ENCODE peak calls at places on chromosomes 1 and 21, in four cellular contexts. One of them, this sample, is unnamed.
A peak's percentile ranks its signal among the peaks of the same experiment; 100 is the strongest.

GRCh38 chr1:155051777-155052398 is 772 bp downstream of the ADAM15 start:
- DNase-seq in HS-27A: no peak
- DNase-seq in T-helper 2 cell: peak; percentile 72
- DNase-seq in HEK293T: peak; percentile 41
- DNase-seq in this sample: no peak

GRCh38 chr1:98651116-98651625 is 10.3 kb upstream of the SNX7 start:
- DNase-seq in HS-27A: no peak
- DNase-seq in T-helper 2 cell: no peak
- DNase-seq in HEK293T: no peak
- DNase-seq in this sample: peak; percentile 59

GRCh38 chr1:34929497-34929852 is at the start of gene DLGAP3:
- DNase-seq in HS-27A: no peak
- DNase-seq in T-helper 2 cell: peak; percentile 6
- DNase-seq in HEK293T: peak; percentile 55
- DNase-seq in this sample: peak; percentile 81

GRCh38 chr1:10905841-10906655 is 106.4 kb upstream of the TARDBP start:
- DNase-seq in HS-27A: no peak
- DNase-seq in T-helper 2 cell: no peak
- DNase-seq in HEK293T: no peak
- DNase-seq in this sample: no peak

GRCh38 chr1:206518206-206518605 is 10.9 kb downstream of the RASSF5 start:
- DNase-seq in HS-27A: no peak
- DNase-seq in T-helper 2 cell: no peak
- DNase-seq in HEK293T: no peak
- DNase-seq in this sample: peak; percentile 48

GRCh38 chr21:16913010-16913409 is 599.8 kb upstream of the CXADR start:
- DNase-seq in HS-27A: no peak
- DNase-seq in T-helper 2 cell: no peak
- DNase-seq in HEK293T: no peak
- DNase-seq in this sample: peak; percentile 16

GRCh38 chr1:192513196-192513595 is 62.4 kb upstream of the RGS1 start:
- DNase-seq in HS-27A: no peak
- DNase-seq in T-helper 2 cell: no peak
- DNase-seq in HEK293T: no peak
- DNase-seq in this sample: no peak

GRCh38 chr1:101284021-101284420 is 47.2 kb downstream of the S1PR1 start:
- DNase-seq in HS-27A: no peak
- DNase-seq in T-helper 2 cell: peak; percentile 68
- DNase-seq in HEK293T: no peak
- DNase-seq in this sample: no peak

GRCh38 chr1:173333581-173333980 is 126.5 kb upstream of the TNFSF4 start:
- DNase-seq in HS-27A: no peak
- DNase-seq in T-helper 2 cell: peak; percentile 44
- DNase-seq in HEK293T: no peak
- DNase-seq in this sample: no peak

GRCh38 chr1:25099343-25099951 is 132.9 kb downstream of the SYF2 start:
- DNase-seq in HS-27A: no peak
- DNase-seq in T-helper 2 cell: peak; percentile 53
- DNase-seq in HEK293T: no peak
- DNase-seq in this sample: peak; percentile 65

GRCh38 chr1:164591858-164592257 is 32.9 kb downstream of the PBX1 start:
- DNase-seq in HS-27A: no peak
- DNase-seq in T-helper 2 cell: no peak
- DNase-seq in HEK293T: no peak
- DNase-seq in this sample: no peak

GRCh38 chr1:160567858-160568682 is 11.2 kb downstream of the CD84 start:
- DNase-seq in HS-27A: no peak
- DNase-seq in T-helper 2 cell: peak; percentile 97
- DNase-seq in HEK293T: no peak
- DNase-seq in this sample: no peak

GRCh38 chr1:197915217-197915616 is 2.0 kb upstream of the LHX9 start:
- DNase-seq in HS-27A: no peak
- DNase-seq in T-helper 2 cell: no peak
- DNase-seq in HEK293T: no peak
- DNase-seq in this sample: peak; percentile 38

GRCh38 chr1:180229483-180230415 is at the start of gene LHX4:
- DNase-seq in HS-27A: no peak
- DNase-seq in T-helper 2 cell: peak; percentile 45
- DNase-seq in HEK293T: peak; percentile 91
- DNase-seq in this sample: peak; percentile 56

GRCh38 chr1:206579747-206580437 is 32.4 kb downstream of the EIF2D start:
- DNase-seq in HS-27A: no peak
- DNase-seq in T-helper 2 cell: peak; percentile 97
- DNase-seq in HEK293T: no peak
- DNase-seq in this sample: no peak

GRCh38 chr1:221756830-221757551 is 15.1 kb upstream of the DUSP10 start:
- DNase-seq in HS-27A: no peak
- DNase-seq in T-helper 2 cell: no peak
- DNase-seq in HEK293T: no peak
- DNase-seq in this sample: no peak

GRCh38 chr21:32994305-32994704 is 31.4 kb upstream of the OLIG2 start:
- DNase-seq in HS-27A: no peak
- DNase-seq in T-helper 2 cell: no peak
- DNase-seq in HEK293T: peak; percentile 32
- DNase-seq in this sample: no peak

GRCh38 chr1:159991513-159991912 is 37.5 kb upstream of the SLAMF9 start:
- DNase-seq in HS-27A: no peak
- DNase-seq in T-helper 2 cell: peak; percentile 46
- DNase-seq in HEK293T: no peak
- DNase-seq in this sample: no peak

GRCh38 chr21:42513151-42513984 is at the start of gene SLC37A1:
- DNase-seq in HS-27A: no peak
- DNase-seq in T-helper 2 cell: peak; percentile 61
- DNase-seq in HEK293T: peak; percentile 54
- DNase-seq in this sample: peak; percentile 48